ENCODE peak calls at places on chromosomes 3 and 15, in five cellular contexts. S is WERI-Rb-1, I is T-helper 9 cell, F is HTR-8/SVneo, J is frontal cortex. V is an unnamed sample.
A peak's percentile ranks its signal among the peaks of the same experiment; 100 is the strongest.

GRCh38 chr3:13192471-13193213 is 119.4 kb upstream of the IQSEC1 start:
- DNase-seq in S (peak; percentile 79), I (no peak), F (peak; percentile 47), J (no peak), V (no peak)

GRCh38 chr3:15629860-15630597 is 28.5 kb downstream of the BTD start:
- DNase-seq in S (peak; percentile 63), I (peak; percentile 30), F (peak; percentile 81), J (peak; percentile 35), V (no peak)

GRCh38 chr3:197501496-197501878 is 54.3 kb downstream of the BDH1 start:
- DNase-seq in S (no peak), I (no peak), F (no peak), J (no peak), V (no peak)

GRCh38 chr3:114595521-114596028 is 301.7 kb downstream of the TIGIT start:
- DNase-seq in S (no peak), I (no peak), F (no peak), J (no peak), V (no peak)

GRCh38 chr15:41832875-41833274 is 5.0 kb downstream of the JMJD7 start:
- DNase-seq in S (no peak), I (no peak), F (no peak), J (no peak), V (no peak)

GRCh38 chr15:30882861-30883433 is 20.8 kb upstream of the FAN1 start:
- DNase-seq in S (no peak), I (no peak), F (no peak), J (no peak), V (no peak)

GRCh38 chr15:65953622-65954021 is 84.3 kb downstream of the RAB11A start:
- DNase-seq in S (no peak), I (no peak), F (no peak), J (no peak), V (no peak)

GRCh38 chr3:76438971-76439370 is 600.9 kb upstream of the ROBO2 start:
- DNase-seq in S (no peak), I (no peak), F (no peak), J (no peak), V (no peak)

GRCh38 chr3:170154569-170155143 is 26.9 kb downstream of the PHC3 start:
- DNase-seq in S (no peak), I (no peak), F (no peak), J (no peak), V (no peak)

GRCh38 chr15:45611305-45611704 is 23.5 kb upstream of the SQOR start:
- DNase-seq in S (no peak), I (no peak), F (no peak), J (no peak), V (no peak)

GRCh38 chr15:65827065-65827464 is 35.0 kb upstream of the DENND4A start:
- DNase-seq in S (peak; percentile 18), I (no peak), F (no peak), J (no peak), V (no peak)

GRCh38 chr3:47661121-47661752 is 82.6 kb upstream of the CSPG5 start:
- DNase-seq in S (no peak), I (no peak), F (peak; percentile 24), J (no peak), V (no peak)

GRCh38 chr3:129323651-129324294 is 45.1 kb downstream of the HMCES start:
- DNase-seq in S (no peak), I (no peak), F (no peak), J (no peak), V (no peak)

GRCh38 chr3:126108689-126109075 is 24.8 kb upstream of the SLC41A3 start:
- DNase-seq in S (no peak), I (no peak), F (no peak), J (no peak), V (no peak)

GRCh38 chr15:92650256-92650655 is 5.3 kb downstream of the FAM174B start:
- DNase-seq in S (peak; percentile 84), I (no peak), F (no peak), J (no peak), V (no peak)

GRCh38 chr3:196322-197153 is at the start of gene CHL1:
- DNase-seq in S (peak; percentile 38), I (no peak), F (no peak), J (peak; percentile 42), V (no peak)

GRCh38 chr3:23940775-23941174 is 4.3 kb upstream of the NR1D2 start:
- DNase-seq in S (no peak), I (no peak), F (no peak), J (no peak), V (no peak)

GRCh38 chr3:124859025-124859424 is 28.1 kb downstream of the ITGB5 start:
- DNase-seq in S (no peak), I (no peak), F (no peak), J (no peak), V (no peak)

GRCh38 chr15:101613130-101614000 is 38.8 kb downstream of the TM2D3 start:
- DNase-seq in S (peak; percentile 74), I (no peak), F (no peak), J (peak; percentile 34), V (no peak)

GRCh38 chr3:174417568-174417967 is 441.6 kb upstream of the NAALADL2 start:
- DNase-seq in S (no peak), I (no peak), F (no peak), J (no peak), V (no peak)

GRCh38 chr3:13063225-13063624 is 10.0 kb downstream of the IQSEC1 start:
- DNase-seq in S (no peak), I (no peak), F (peak; percentile 34), J (no peak), V (no peak)

GRCh38 chr3:78140866-78141658 is 1101.2 kb downstream of the ROBO2 start:
- DNase-seq in S (no peak), I (no peak), F (peak; percentile 17), J (no peak), V (no peak)

GRCh38 chr3:16484216-16484615 is 29.3 kb downstream of the RFTN1 start:
- DNase-seq in S (no peak), I (no peak), F (peak; percentile 65), J (no peak), V (no peak)

V was measured in T-helper 17 cell.